ENCODE peak calls at places on chromosomes 16 and 17, in four cellular contexts. F is CD4-positive, alpha-beta memory T cell; B is cardiac muscle cell; C is adipocyte. G is an unnamed sample.

GRCh38 chr17:78081551-78081950 is 47.0 kb downstream of the TMC6 start:
- DNase-seq in F (no peak), B (no peak), C (no peak), G (no peak)

GRCh38 chr16:17397499-17397891 is 73.3 kb downstream of the XYLT1 start:
- DNase-seq in F (peak; percentile 40), B (peak; percentile 69), C (peak; percentile 19), G (no peak)

GRCh38 chr16:23836078-23836403 is 258 bp downstream of the PRKCB start:
- DNase-seq in F (no peak), B (no peak), C (no peak), G (no peak)

GRCh38 chr17:7842380-7842949 is 8.4 kb downstream of the KDM6B start:
- DNase-seq in F (peak; percentile 94), B (no peak), C (peak; percentile 90), G (no peak)

GRCh38 chr16:81040837-81041236 is 5.2 kb downstream of the ATMIN start:
- DNase-seq in F (no peak), B (no peak), C (no peak), G (no peak)

GRCh38 chr16:49560018-49560830 is 186.6 kb downstream of the C16orf78 start:
- DNase-seq in F (no peak), B (no peak), C (no peak), G (no peak)

GRCh38 chr17:40151414-40151955 is 11.1 kb downstream of the CASC3 start:
- DNase-seq in F (no peak), B (no peak), C (no peak), G (no peak)

GRCh38 chr17:82219083-82219482 is 6.4 kb upstream of the CCDC57 start:
- DNase-seq in F (no peak), B (no peak), C (no peak), G (no peak)

GRCh38 chr17:68035131-68035522 is 408 bp upstream of the KPNA2 start:
- DNase-seq in F (no peak), B (peak; percentile 97), C (peak; percentile 98), G (peak; percentile 92)

GRCh38 chr17:4266550-4266949 is 2.8 kb upstream of the ANKFY1 start:
- DNase-seq in F (no peak), B (no peak), C (no peak), G (no peak)

GRCh38 chr17:83080641-83081560 is 1.5 kb downstream of the METRNL start:
- DNase-seq in F (peak; percentile 40), B (peak; percentile 33), C (peak; percentile 73), G (no peak)

GRCh38 chr17:77319211-77320031 is 178.7 kb downstream of the SEC14L1 start:
- DNase-seq in F (peak; percentile 41), B (no peak), C (peak; percentile 97), G (peak; percentile 98)

GRCh38 chr17:56897646-56898424 is 16.0 kb downstream of the TRIM25 start:
- DNase-seq in F (no peak), B (no peak), C (no peak), G (no peak)

GRCh38 chr17:19573075-19573474 is 39.4 kb downstream of the SLC47A1 start:
- DNase-seq in F (no peak), B (no peak), C (peak; percentile 25), G (no peak)

GRCh38 chr17:57823469-57824401 is 26.1 kb downstream of the MRPS23 start:
- DNase-seq in F (no peak), B (no peak), C (no peak), G (no peak)

DNA sequence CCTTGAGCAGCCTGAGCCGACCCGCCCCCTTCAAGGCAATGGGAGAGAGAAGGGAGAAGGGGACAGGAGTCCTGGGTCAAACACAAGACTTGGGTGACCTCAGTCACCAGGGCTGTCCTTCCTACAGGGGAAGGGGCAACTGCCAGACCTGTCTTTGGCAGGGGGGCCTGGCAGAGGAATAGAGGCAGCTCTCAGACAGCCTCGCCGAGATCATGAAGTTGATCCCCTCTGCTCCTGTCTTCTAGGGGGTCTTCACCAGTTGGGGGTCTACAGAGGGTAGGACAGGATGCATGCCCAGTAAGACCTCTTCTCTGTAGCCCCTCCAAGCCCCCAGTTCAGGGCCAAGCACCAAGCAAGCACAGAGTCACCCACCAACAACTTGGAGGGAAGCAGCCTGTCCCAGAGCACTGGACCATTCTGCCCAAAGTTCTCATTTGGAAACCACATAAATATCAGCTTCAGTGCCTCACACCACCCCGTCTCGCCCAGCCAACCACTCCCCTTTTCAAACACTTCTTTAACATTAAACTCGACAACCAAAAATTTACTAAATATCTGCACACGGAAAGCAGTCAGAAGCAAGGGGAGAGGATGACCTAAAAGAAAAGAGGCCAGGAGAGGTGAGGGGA is 7.8 kb downstream of the DOK4 start:
- DNase-seq in F (no peak), B (no peak), C (no peak), G (no peak)
- H3K4me3 ChIP-seq in F (no peak overlapping the region), B (peak overlapping the region; percentile 100), C (peak overlapping the region; percentile 86), G (no peak overlapping the region)

GRCh38 chr16:1487395-1488053 is 1.2 kb downstream of the PTX4 start:
- DNase-seq in F (no peak), B (no peak), C (no peak), G (no peak)
- H3K4me3 ChIP-seq in F (no peak overlapping the region), B (no peak overlapping the region), C (no peak overlapping the region), G (no peak overlapping the region)

GRCh38 chr17:43092891-43093290 is 32.3 kb downstream of the BRCA1 start:
- DNase-seq in F (no peak), B (no peak), C (peak; percentile 34), G (no peak)
- H3K4me3 ChIP-seq in F (no peak overlapping the region), B (no peak overlapping the region), C (no peak overlapping the region), G (no peak overlapping the region)

GRCh38 chr16:85888405-85889331 is 10.3 kb upstream of the IRF8 start:
- DNase-seq in F (no peak), B (no peak), C (peak; percentile 25), G (peak; percentile 39)
- H3K4me3 ChIP-seq in F (no peak overlapping the region), B (no peak overlapping the region), C (no peak overlapping the region), G (no peak overlapping the region)

GRCh38 chr17:49209061-49209571 is 1.3 kb downstream of the GNGT2 start:
- DNase-seq in F (no peak), B (no peak), C (no peak), G (no peak)
- H3K4me3 ChIP-seq in F (no peak overlapping the region), B (no peak overlapping the region), C (no peak overlapping the region), G (no peak overlapping the region)

G was measured in lower leg skin.